ENCODE peak calls at places on chromosomes 13 and 19, in six cellular contexts. X, V, K, M, C and B are unnamed samples.

GRCh38 chr19:12985049-12985776 is 10.1 kb upstream of the NFIX start:
- DNase-seq in X (peak), V (no peak), K (no peak), M (no peak), C (peak), B (no peak)

GRCh38 chr13:31749929-31750328 is 10.6 kb downstream of the RXFP2 start:
- DNase-seq in X (no peak), V (no peak), K (no peak), M (no peak), C (no peak), B (no peak)

GRCh38 chr13:29753593-29754485 is 96.6 kb downstream of the UBL3 start:
- DNase-seq in X (no peak), V (no peak), K (no peak), M (no peak), C (no peak), B (no peak)

GRCh38 chr13:59774511-59774911 is 389.2 kb downstream of the DIAPH3 start:
- DNase-seq in X (peak), V (no peak), K (no peak), M (no peak), C (no peak), B (no peak)

GRCh38 chr13:106132216-106132615 is 403.2 kb downstream of the EFNB2 start:
- DNase-seq in X (no peak), V (no peak), K (no peak), M (no peak), C (no peak), B (no peak)

GRCh38 chr19:42402376-42403116 is 12.4 kb upstream of the CNFN start:
- DNase-seq in X (no peak), V (no peak), K (no peak), M (peak), C (no peak), B (no peak)

GRCh38 chr19:16070366-16070990 is 5.8 kb upstream of the TPM4 start:
- DNase-seq in X (peak), V (no peak), K (peak), M (no peak), C (peak), B (peak)

GRCh38 chr19:32878988-32879387 is 9.4 kb upstream of the SLC7A9 start:
- DNase-seq in X (no peak), V (no peak), K (no peak), M (no peak), C (no peak), B (no peak)

GRCh38 chr19:44847144-44848035 is 1.3 kb downstream of the NECTIN2 start:
- DNase-seq in X (peak), V (no peak), K (no peak), M (peak), C (peak), B (no peak)

GRCh38 chr19:33376423-33376822 is 2.9 kb downstream of the CEBPG start:
- DNase-seq in X (peak), V (no peak), K (no peak), M (no peak), C (no peak), B (no peak)

GRCh38 chr19:35240322-35240721 is 8.5 kb upstream of the LSR start:
- DNase-seq in X (no peak), V (peak), K (no peak), M (no peak), C (no peak), B (no peak)

GRCh38 chr13:44011036-44011435 is 131.3 kb downstream of the LACC1 start:
- DNase-seq in X (no peak), V (no peak), K (no peak), M (no peak), C (no peak), B (no peak)

GRCh38 chr19:32387701-32388392 is 17.7 kb upstream of the DPY19L3 start:
- DNase-seq in X (no peak), V (no peak), K (no peak), M (no peak), C (no peak), B (no peak)

GRCh38 chr13:112446867-112447266 is 70.7 kb downstream of the SPACA7 start:
- DNase-seq in X (no peak), V (no peak), K (no peak), M (peak), C (no peak), B (no peak)

GRCh38 chr13:44243198-44243852 is 130.3 kb upstream of the SERP2 start:
- DNase-seq in X (peak), V (no peak), K (no peak), M (peak), C (peak), B (no peak)

GRCh38 chr19:18174983-18175382 is 1.4 kb downstream of the IFI30 start:
- DNase-seq in X (no peak), V (no peak), K (no peak), M (no peak), C (peak), B (no peak)

GRCh38 chr13:104385409-104385808 is 1319.2 kb upstream of the SLC10A2 start:
- DNase-seq in X (no peak), V (no peak), K (no peak), M (no peak), C (no peak), B (no peak)

GRCh38 chr19:16288544-16288943 is 36.1 kb upstream of the KLF2 start:
- DNase-seq in X (no peak), V (no peak), K (no peak), M (no peak), C (no peak), B (no peak)

GRCh38 chr13:98155475-98156111 is 12.7 kb downstream of the FARP1 start:
- DNase-seq in X (no peak), V (no peak), K (no peak), M (no peak), C (no peak), B (no peak)

GRCh38 chr19:47210689-47211316 is 20.2 kb downstream of the BBC3 start:
- DNase-seq in X (peak), V (no peak), K (peak), M (peak), C (peak), B (no peak)

GRCh38 chr19:49490287-49491029 is 3.0 kb downstream of the RPL13A start:
- DNase-seq in X (no peak), V (no peak), K (no peak), M (no peak), C (peak), B (no peak)

GRCh38 chr19:16859626-16860025 is 29.2 kb upstream of the F2RL3 start:
- DNase-seq in X (no peak), V (no peak), K (no peak), M (no peak), C (no peak), B (no peak)

GRCh38 chr13:51230473-51231105 is 8.4 kb downstream of the FAM124A start:
- DNase-seq in X (no peak), V (no peak), K (no peak), M (no peak), C (no peak), B (no peak)

GRCh38 chr19:16327911-16328823 is 3.5 kb downstream of the KLF2 start:
- DNase-seq in X (no peak), V (no peak), K (no peak), M (no peak), C (no peak), B (no peak)

GRCh38 chr19:54335164-54335563 is 3.8 kb downstream of the LILRA4 start:
- DNase-seq in X (no peak), V (no peak), K (no peak), M (no peak), C (no peak), B (no peak)

GRCh38 chr19:38263696-38264485 is 482 bp upstream of the SPINT2 start:
- DNase-seq in X (peak), V (no peak), K (peak), M (peak), C (peak), B (peak)

GRCh38 chr13:76937416-76937815 is 10.9 kb upstream of the ACOD1 start:
- DNase-seq in X (no peak), V (no peak), K (no peak), M (no peak), C (no peak), B (no peak)

GRCh38 chr19:49614096-49614857 is 23.3 kb downstream of the PRR12 start:
- DNase-seq in X (peak), V (no peak), K (no peak), M (no peak), C (no peak), B (no peak)

GRCh38 chr13:31945202-31945978 is 86.2 kb upstream of the FRY start:
- DNase-seq in X (no peak), V (no peak), K (no peak), M (peak), C (no peak), B (no peak)

GRCh38 chr19:56211718-56212117 is 9.6 kb downstream of the ZSCAN5C start:
- DNase-seq in X (no peak), V (no peak), K (no peak), M (no peak), C (no peak), B (no peak)

GRCh38 chr19:2151339-2152229 is at the start of gene AP3D1:
- DNase-seq in X (peak), V (peak), K (peak), M (peak), C (peak), B (peak)
- TF ChIP-seq POLR2AphosphoS5 in X (no peak), V (peak), K (peak), M (peak), C (peak), B (no peak)

GRCh38 chr19:36686365-36687213 is 823 bp upstream of the ZNF567 start:
- DNase-seq in X (no peak), V (no peak), K (no peak), M (no peak), C (no peak), B (no peak)

GRCh38 chr19:36688058-36688457 is 646 bp downstream of the ZNF567 start:
- DNase-seq in X (no peak), V (no peak), K (no peak), M (no peak), C (no peak), B (no peak)

GRCh38 chr19:36685835-36686234 is 1.6 kb upstream of the ZNF567 start:
- DNase-seq in X (no peak), V (no peak), K (no peak), M (no peak), C (no peak), B (no peak)

GRCh38 chr19:36687214-36688056 is at the start of gene ZNF567:
- DNase-seq in X (peak), V (peak), K (peak), M (peak), C (peak), B (peak)
- TF ChIP-seq TAF1 in X (peak), V (no peak), K (no peak), M (peak), C (no peak), B (no peak)

DNA sequence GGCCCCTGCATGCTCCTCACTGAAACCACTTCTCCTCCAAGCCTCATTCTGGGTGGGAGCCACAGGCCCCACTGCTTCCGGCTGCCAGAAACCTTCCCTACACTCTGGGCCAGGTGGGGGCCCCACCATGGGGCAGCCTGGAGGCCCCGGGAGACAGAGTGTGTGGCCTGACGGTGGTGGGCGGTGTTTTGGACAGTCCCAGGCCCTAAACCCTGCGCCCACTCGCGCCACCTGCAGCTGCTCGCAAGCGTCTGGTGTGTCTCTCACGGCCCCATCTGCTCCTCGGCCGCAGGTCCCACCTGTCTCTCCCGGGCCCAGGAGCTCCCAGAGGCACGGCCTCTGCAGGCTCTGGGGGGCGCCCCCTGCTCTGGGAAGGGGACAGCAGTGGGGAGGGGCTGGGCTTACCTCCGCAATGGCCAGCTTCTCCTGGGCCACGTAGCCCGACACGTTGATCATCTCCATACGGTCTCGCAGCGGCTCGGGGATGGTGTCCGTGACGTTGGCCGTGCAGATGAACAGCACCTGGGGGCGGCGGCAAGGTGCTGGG is 5.6 kb downstream of the RPL36 start:
- DNase-seq in X (no peak), V (no peak), K (no peak), M (no peak), C (no peak), B (no peak)
- TF ChIP-seq POLR2AphosphoS5 in X (no peak), V (peak), K (no peak), M (no peak), C (no peak), B (no peak)

DNA sequence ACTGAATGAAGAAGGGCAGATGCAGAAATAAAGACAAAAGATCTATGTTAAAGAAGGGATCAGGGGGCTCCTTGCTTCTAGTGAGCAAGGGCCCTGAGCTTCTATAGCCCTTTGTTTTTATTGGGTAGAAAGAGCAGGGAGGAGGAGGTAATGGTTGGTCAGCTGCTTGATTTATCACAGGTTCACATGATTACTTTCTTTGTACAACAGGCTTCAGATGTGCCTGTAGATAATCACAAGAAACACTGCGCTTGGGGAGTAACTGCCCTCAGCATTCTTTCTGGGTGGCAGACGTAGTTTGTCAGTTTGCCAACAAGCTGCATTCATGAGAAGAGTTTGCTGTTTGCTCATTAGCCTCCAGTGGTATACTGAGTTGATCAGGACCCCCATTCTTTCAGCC is 4.8 kb upstream of the ZNF439 start:
- DNase-seq in X (no peak), V (no peak), K (no peak), M (no peak), C (no peak), B (no peak)
- TF ChIP-seq TAF1 in X (no peak), V (no peak), K (no peak), M (no peak), C (no peak), B (no peak)

GRCh38 chr13:109415057-109415456 is 371.3 kb downstream of the IRS2 start:
- DNase-seq in X (no peak), V (no peak), K (no peak), M (no peak), C (no peak), B (no peak)
- TF ChIP-seq POLR2AphosphoS5 in X (no peak), V (no peak), K (no peak), M (no peak), C (no peak), B (no peak)

DNA sequence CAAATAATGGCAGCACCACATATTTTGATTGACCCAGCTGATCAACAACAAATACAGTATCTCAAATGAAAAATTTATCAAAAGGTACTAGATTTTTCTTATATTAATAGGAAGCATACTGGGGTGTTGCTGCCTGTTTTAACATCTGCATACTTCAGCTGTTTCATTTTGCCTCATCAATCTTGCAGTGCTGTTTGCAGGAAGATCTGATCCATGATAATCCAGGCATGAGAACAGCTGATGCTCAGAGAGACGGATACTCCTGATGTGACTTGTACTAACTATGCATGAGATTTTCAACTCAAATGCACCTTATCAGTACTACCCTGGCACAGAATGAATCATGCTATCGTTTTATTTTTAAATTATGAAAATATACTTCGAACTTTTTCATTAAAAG is 2136.8 kb downstream of the PCDH9 start:
- DNase-seq in X (no peak), V (no peak), K (no peak), M (peak), C (no peak), B (no peak)
- TF ChIP-seq TAF1 in X (no peak), V (no peak), K (no peak), M (no peak), C (no peak), B (no peak)

DNA sequence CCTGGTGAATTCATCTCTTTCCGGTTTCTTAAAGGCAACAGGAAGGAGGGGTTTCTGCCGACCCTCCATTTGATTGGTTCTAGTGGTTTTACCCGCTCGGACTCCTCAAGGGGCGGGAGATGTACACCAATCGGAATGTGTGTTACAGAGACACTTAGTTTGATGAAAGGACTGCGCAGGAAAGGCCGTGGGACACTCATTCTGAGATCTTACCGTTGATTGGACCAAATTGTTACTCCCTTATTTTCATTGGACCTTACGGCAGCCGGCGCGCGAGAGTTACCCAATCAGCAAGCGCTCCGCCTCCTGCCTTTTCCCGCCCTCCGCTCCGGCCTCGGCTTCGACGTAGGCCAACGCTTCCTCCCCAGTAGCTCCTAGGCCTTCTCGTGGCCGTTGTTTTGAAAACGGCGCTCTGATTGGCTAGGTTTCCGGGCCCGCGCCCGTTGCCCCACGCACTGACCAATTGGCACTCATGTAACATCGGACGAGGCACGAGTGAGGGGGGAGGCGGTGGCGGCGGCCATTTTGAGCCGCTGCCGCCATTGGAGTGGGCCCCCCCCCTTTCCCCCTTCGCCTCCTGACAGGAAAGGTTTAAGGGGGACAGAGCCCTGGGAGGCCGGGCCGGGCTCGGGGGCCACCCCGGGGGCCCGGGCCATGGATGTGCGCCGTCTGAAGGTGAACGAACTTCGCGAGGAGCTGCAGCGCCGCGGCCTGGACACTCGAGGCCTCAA is at the start of gene HNRNPUL1:
- DNase-seq in X (peak), V (peak), K (peak), M (peak), C (peak), B (peak)
- TF ChIP-seq POLR2AphosphoS5 in X (peak), V (no peak), K (no peak), M (no peak), C (peak), B (no peak)

GRCh38 chr13:85509512-85509911 is 289.7 kb downstream of the SLITRK6 start:
- DNase-seq in X (no peak), V (no peak), K (no peak), M (no peak), C (no peak), B (no peak)
- TF ChIP-seq TAF1 in X (no peak), V (no peak), K (no peak), M (no peak), C (no peak), B (no peak)

GRCh38 chr19:3411636-3412035 is 45.3 kb downstream of the NFIC start:
- DNase-seq in X (peak), V (no peak), K (no peak), M (no peak), C (peak), B (no peak)

GRCh38 chr19:3412066-3412465 is 45.7 kb downstream of the NFIC start:
- DNase-seq in X (no peak), V (no peak), K (no peak), M (no peak), C (no peak), B (no peak)

GRCh38 chr19:3407556-3408516 is 41.5 kb downstream of the NFIC start:
- DNase-seq in X (peak), V (no peak), K (no peak), M (no peak), C (peak), B (no peak)

GRCh38 chr19:3408996-3409345 is 42.6 kb downstream of the NFIC start:
- DNase-seq in X (no peak), V (no peak), K (no peak), M (no peak), C (peak), B (no peak)

GRCh38 chr19:3409346-3410064 is 43.1 kb downstream of the NFIC start:
- DNase-seq in X (peak), V (no peak), K (no peak), M (peak), C (no peak), B (no peak)
- TF ChIP-seq POLR2AphosphoS5 in X (no peak), V (no peak), K (no peak), M (no peak), C (no peak), B (no peak)

GRCh38 chr13:79395881-79396280 is 10.2 kb downstream of the RBM26 start:
- DNase-seq in X (no peak), V (no peak), K (no peak), M (no peak), C (no peak), B (no peak)

GRCh38 chr13:79392882-79393563 is 13.0 kb downstream of the RBM26 start:
- DNase-seq in X (no peak), V (no peak), K (no peak), M (no peak), C (no peak), B (no peak)

GRCh38 chr13:79398169-79398568 is 7.9 kb downstream of the RBM26 start:
- DNase-seq in X (no peak), V (no peak), K (no peak), M (no peak), C (no peak), B (no peak)

GRCh38 chr13:79389031-79389430 is 17.0 kb downstream of the RBM26 start:
- DNase-seq in X (no peak), V (no peak), K (no peak), M (no peak), C (no peak), B (no peak)

DNA sequence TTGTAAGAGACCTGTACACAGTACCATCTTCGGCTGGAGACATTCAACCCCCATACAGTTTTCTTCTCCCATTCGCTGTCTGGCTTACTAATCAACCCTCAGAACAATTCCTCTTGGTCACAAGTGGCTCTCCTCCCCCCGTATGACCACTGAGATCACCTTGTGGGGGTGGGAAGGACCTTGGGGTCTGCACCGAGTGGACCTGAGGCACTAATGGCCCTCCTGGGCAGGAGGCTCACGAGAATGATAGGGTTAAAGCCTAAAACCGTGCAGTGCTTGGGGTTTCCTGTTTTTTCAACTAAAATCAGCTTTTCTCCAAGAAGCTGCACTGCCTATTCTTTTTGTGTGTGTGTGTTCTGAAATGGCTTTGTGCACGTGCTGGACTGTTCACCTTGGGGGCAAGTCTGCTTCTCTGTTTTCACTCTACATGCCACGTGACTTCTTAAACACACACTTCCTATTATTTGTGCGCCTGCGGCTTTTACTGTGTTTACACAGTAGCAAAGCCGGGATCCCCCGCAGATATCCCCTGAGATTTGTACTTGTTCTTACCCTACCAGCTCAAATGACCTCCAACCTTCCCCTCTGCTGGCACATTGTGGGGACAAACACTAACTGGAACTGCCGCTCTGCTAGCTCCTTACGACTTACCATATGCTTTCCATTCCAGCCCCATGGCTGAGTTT is 12.3 kb downstream of the RBM26 start:
- DNase-seq in X (peak), V (no peak), K (no peak), M (no peak), C (no peak), B (no peak)
- TF ChIP-seq TAF1 in X (no peak), V (no peak), K (no peak), M (no peak), C (no peak), B (no peak)